ENCODE peak calls at places on chromosomes 16 and 17, in five cellular contexts. P, H, U, S and F are unnamed samples.

GRCh38 chr17:33291248-33292183 is 1.6 kb downstream of the ASIC2 start:
- DNase-seq in S (no peak), U (no peak), H (peak), P (no peak), F (no peak)

GRCh38 chr17:37476431-37477130 is 13.1 kb upstream of the DUSP14 start:
- DNase-seq in P (peak), U (no peak), S (peak), H (peak), F (no peak)

GRCh38 chr17:77045441-77046041 is 95.2 kb upstream of the SEC14L1 start:
- DNase-seq in S (peak), U (no peak), P (no peak), H (peak), F (no peak)

GRCh38 chr17:56217921-56218320 is 64.6 kb downstream of the ANKFN1 start:
- DNase-seq in P (no peak), U (no peak), S (peak), H (no peak), F (no peak)

GRCh38 chr17:2776589-2777241 is 19.5 kb upstream of the RAP1GAP2 start:
- DNase-seq in S (no peak), U (no peak), P (no peak), H (no peak), F (no peak)

GRCh38 chr17:17609121-17609520 is 17.6 kb upstream of the PEMT start:
- DNase-seq in H (peak), P (no peak), U (no peak), S (no peak), F (no peak)

GRCh38 chr16:1324286-1324826 is 9.1 kb upstream of the BAIAP3 start:
- DNase-seq in U (no peak), S (no peak), P (no peak), H (no peak), F (no peak)

GRCh38 chr17:27525316-27525715 is 69.1 kb downstream of the KSR1 start:
- DNase-seq in H (no peak), U (no peak), P (no peak), S (no peak), F (no peak)

GRCh38 chr17:32111141-32111771 is 31.0 kb upstream of the RHOT1 start:
- DNase-seq in H (peak), S (peak), P (peak), U (peak), F (no peak)

GRCh38 chr17:82943751-82944150 is 103.9 kb upstream of the ZNF750 start:
- DNase-seq in P (no peak), H (no peak), S (no peak), U (no peak), F (no peak)

GRCh38 chr17:61389670-61390478 is 9.8 kb upstream of the TBX2 start:
- DNase-seq in H (no peak), U (no peak), S (peak), P (peak), F (no peak)

GRCh38 chr16:82016964-82017363 is 5.7 kb upstream of the SDR42E1 start:
- DNase-seq in U (no peak), H (peak), P (no peak), S (no peak), F (no peak)

GRCh38 chr16:68664297-68664696 is 19.2 kb downstream of the CDH3 start:
- DNase-seq in U (no peak), H (no peak), S (no peak), P (no peak), F (no peak)

GRCh38 chr16:89534147-89534788 is 26.1 kb downstream of the SPG7 start:
- DNase-seq in H (no peak), U (no peak), P (no peak), S (no peak), F (no peak)

GRCh38 chr16:59665618-59666220 is 931.6 kb upstream of the GOT2 start:
- DNase-seq in S (no peak), U (no peak), P (no peak), H (no peak), F (no peak)

GRCh38 chr17:45228121-45228941 is 6.6 kb downstream of the FMNL1 start:
- DNase-seq in U (no peak), P (peak), S (no peak), H (no peak), F (no peak)

GRCh38 chr17:35736236-35736635 is 4.8 kb downstream of the RASL10B start:
- DNase-seq in H (no peak), S (no peak), P (no peak), U (no peak), F (no peak)

GRCh38 chr17:80637286-80637703 is 92.7 kb downstream of the RPTOR start:
- DNase-seq in H (no peak), S (no peak), P (no peak), U (no peak), F (no peak)

GRCh38 chr17:237406-237955 is 56.0 kb upstream of the DOC2B start:
- DNase-seq in U (no peak), P (peak), S (no peak), H (no peak), F (no peak)

GRCh38 chr16:30054959-30055553 is 10.5 kb upstream of the ALDOA start:
- DNase-seq in U (no peak), P (no peak), S (peak), H (no peak), F (no peak)

GRCh38 chr16:65120811-65121721 is 797 bp downstream of the CDH11 start:
- DNase-seq in P (peak), S (peak), H (peak), U (no peak), F (no peak)

GRCh38 chr17:9670596-9670995 is 25.3 kb downstream of the USP43 start:
- DNase-seq in P (no peak), U (no peak), H (no peak), S (peak), F (no peak)

GRCh38 chr17:8753976-8754440 is 4.3 kb downstream of the SPDYE4 start:
- DNase-seq in P (no peak), H (peak), S (peak), U (no peak), F (no peak)

GRCh38 chr17:73256220-73256619 is 5.5 kb downstream of the CPSF4L start:
- DNase-seq in U (no peak), S (no peak), P (no peak), H (no peak), F (no peak)

GRCh38 chr16:88779406-88780099 is 5.5 kb downstream of the PIEZO1 start:
- DNase-seq in H (no peak), S (no peak), U (no peak), P (peak), F (no peak)

GRCh38 chr17:39938140-39938869 is 10.8 kb downstream of the LRRC3C start:
- DNase-seq in U (no peak), P (no peak), S (no peak), H (no peak), F (no peak)

GRCh38 chr17:1997587-1998425 is 27.3 kb downstream of the RTN4RL1 start:
- DNase-seq in P (no peak), S (no peak), U (no peak), H (no peak), F (no peak)

GRCh38 chr17:33511670-33512069 is 218.6 kb upstream of the ASIC2 start:
- DNase-seq in H (no peak), S (no peak), P (no peak), U (no peak), F (no peak)

GRCh38 chr16:51449441-51449840 is 298.4 kb upstream of the SALL1 start:
- DNase-seq in U (no peak), P (no peak), S (no peak), H (no peak), F (no peak)

GRCh38 chr17:57548421-57549385 is 196.4 kb downstream of the CCDC182 start:
- DNase-seq in S (peak), U (no peak), H (no peak), P (peak), F (no peak)

GRCh38 chr17:47982645-47983440 is 11.9 kb downstream of the CDK5RAP3 start:
- DNase-seq in S (no peak), U (no peak), H (no peak), P (no peak), F (no peak)

GRCh38 chr17:38735161-38735997 is 5.2 kb downstream of the CISD3 start:
- DNase-seq in S (no peak), U (no peak), P (peak), H (peak), F (no peak)

GRCh38 chr17:66331038-66331816 is 28.8 kb downstream of the PRKCA start:
- DNase-seq in S (no peak), U (no peak), P (no peak), H (no peak), F (no peak)

GRCh38 chr17:76562734-76563148 is 22.9 kb downstream of the PRCD start:
- DNase-seq in H (peak), S (peak), U (peak), P (peak), F (no peak)